ENCODE peak calls at places on chromosome X, in five cellular contexts. F, Q, P, R and H are unnamed samples.

GRCh38 chrX:49042581-49043219 is 457 bp downstream of the TFE3 start:
- DNase-seq in F (no peak), Q (peak), P (peak), R (no peak), H (no peak)

GRCh38 chrX:22652596-22652995 is 347.2 kb upstream of the DDX53 start:
- DNase-seq in F (no peak), Q (no peak), P (no peak), R (peak), H (no peak)

GRCh38 chrX:45485682-45486081 is 285.0 kb upstream of the DIPK2B start:
- DNase-seq in F (no peak), Q (no peak), P (no peak), R (no peak), H (no peak)

GRCh38 chrX:68369559-68369958 is 63.7 kb downstream of the OPHN1 start:
- DNase-seq in F (no peak), Q (no peak), P (no peak), R (no peak), H (no peak)

GRCh38 chrX:84441143-84441542 is 61.1 kb downstream of the HDX start:
- DNase-seq in F (no peak), Q (no peak), P (no peak), R (no peak), H (no peak)

GRCh38 chrX:69319376-69319775 is 154.1 kb upstream of the PJA1 start:
- DNase-seq in F (no peak), Q (no peak), P (no peak), R (no peak), H (no peak)

GRCh38 chrX:56802428-56802827 is 73.4 kb downstream of the NBDY start:
- DNase-seq in F (no peak), Q (no peak), P (no peak), R (no peak), H (no peak)

GRCh38 chrX:115449742-115450141 is 111.2 kb upstream of the PLS3 start:
- DNase-seq in F (peak), Q (peak), P (peak), R (no peak), H (peak)

GRCh38 chrX:150575415-150575814 is 7.0 kb downstream of the MTM1 start:
- DNase-seq in F (no peak), Q (no peak), P (no peak), R (no peak), H (no peak)

GRCh38 chrX:51860679-51861078 is 32.7 kb upstream of the MAGED1 start:
- DNase-seq in F (no peak), Q (peak), P (no peak), R (peak), H (peak)

GRCh38 chrX:25020391-25021131 is 4.8 kb upstream of the ARX start:
- DNase-seq in F (no peak), Q (peak), P (no peak), R (peak), H (peak)

GRCh38 chrX:100995469-100995868 is 26.0 kb downstream of the ARL13A start:
- DNase-seq in F (no peak), Q (no peak), P (no peak), R (no peak), H (no peak)

GRCh38 chrX:42119076-42119475 is 195.7 kb upstream of the CASK start:
- DNase-seq in F (no peak), Q (no peak), P (no peak), R (no peak), H (no peak)

GRCh38 chrX:148995661-148996060 is 495.2 kb downstream of the AFF2 start:
- DNase-seq in F (no peak), Q (no peak), P (no peak), R (no peak), H (no peak)

GRCh38 chrX:134646671-134647070 is 11.6 kb downstream of the PLAC1 start:
- DNase-seq in F (no peak), Q (no peak), P (no peak), R (no peak), H (no peak)

GRCh38 chrX:10111364-10112148 is 45.2 kb upstream of the CLCN4 start:
- DNase-seq in F (no peak), Q (peak), P (no peak), R (no peak), H (peak)

GRCh38 chrX:56219702-56220101 is 12.5 kb upstream of the KLF8 start:
- DNase-seq in F (no peak), Q (no peak), P (no peak), R (peak), H (no peak)

GRCh38 chrX:24153175-24153795 is 3.8 kb downstream of the ZFX start:
- DNase-seq in F (no peak), Q (no peak), P (peak), R (peak), H (no peak)

GRCh38 chrX:51332188-51332942 is at the start of gene NUDT10:
- DNase-seq in F (peak), Q (peak), P (peak), R (peak), H (peak)

GRCh38 chrX:56978172-56978571 is 17.2 kb downstream of the SPIN3 start:
- DNase-seq in F (no peak), Q (no peak), P (no peak), R (peak), H (peak)

GRCh38 chrX:9320940-9321339 is 143.9 kb upstream of the TBL1X start:
- DNase-seq in F (no peak), Q (no peak), P (no peak), R (peak), H (no peak)

GRCh38 chrX:20567108-20567507 is 300.4 kb upstream of the RPS6KA3 start:
- DNase-seq in F (no peak), Q (no peak), P (no peak), R (no peak), H (no peak)

GRCh38 chrX:48697182-48697727 is 721 bp downstream of the SUV39H1 start:
- DNase-seq in F (no peak), Q (no peak), P (no peak), R (no peak), H (no peak)

GRCh38 chrX:124103966-124104365 is 142.5 kb downstream of the STAG2 start:
- DNase-seq in F (no peak), Q (no peak), P (no peak), R (no peak), H (no peak)

GRCh38 chrX:68508799-68509198 is 9.9 kb downstream of the YIPF6 start:
- DNase-seq in F (no peak), Q (no peak), P (no peak), R (peak), H (no peak)

GRCh38 chrX:152259150-152259549 is 120.8 kb upstream of the MAGEA10 start:
- DNase-seq in F (no peak), Q (peak), P (no peak), R (no peak), H (no peak)

GRCh38 chrX:22032084-22032483 is at the start of gene PHEX:
- DNase-seq in F (no peak), Q (no peak), P (no peak), R (no peak), H (no peak)

GRCh38 chrX:42809569-42809968 is 31.6 kb upstream of the PPP1R2C start:
- DNase-seq in F (no peak), Q (no peak), P (no peak), R (peak), H (no peak)

GRCh38 chrX:69149466-69150293 is 15.6 kb downstream of the PJA1 start:
- DNase-seq in F (no peak), Q (no peak), P (no peak), R (peak), H (no peak)

GRCh38 chrX:13029341-13029740 is 15.1 kb downstream of the FAM9C start:
- DNase-seq in F (peak), Q (peak), P (peak), R (no peak), H (peak)

GRCh38 chrX:147884958-147885357 is 26.8 kb upstream of the FMR1 start:
- DNase-seq in F (no peak), Q (no peak), P (no peak), R (no peak), H (no peak)

GRCh38 chrX:110858565-110858964 is 62.9 kb upstream of the CHRDL1 start:
- DNase-seq in F (no peak), Q (no peak), P (no peak), R (no peak), H (no peak)

GRCh38 chrX:30895331-30895730 is 6.3 kb upstream of the TAB3 start:
- DNase-seq in F (no peak), Q (no peak), P (no peak), R (no peak), H (no peak)

GRCh38 chrX:47200385-47201150 is 6.9 kb downstream of the UBA1 start:
- DNase-seq in F (no peak), Q (peak), P (no peak), R (no peak), H (no peak)

GRCh38 chrX:33252306-33252825 is 41.0 kb upstream of the DMD start:
- DNase-seq in F (no peak), Q (no peak), P (no peak), R (no peak), H (no peak)

GRCh38 chrX:10199212-10199611 is 42.4 kb downstream of the CLCN4 start:
- DNase-seq in F (no peak), Q (peak), P (no peak), R (no peak), H (no peak)

GRCh38 chrX:80747832-80748231 is 61.8 kb downstream of the BRWD3 start:
- DNase-seq in F (no peak), Q (no peak), P (no peak), R (no peak), H (no peak)

GRCh38 chrX:13050151-13050550 is 5.7 kb upstream of the FAM9C start:
- DNase-seq in F (no peak), Q (no peak), P (no peak), R (no peak), H (no peak)

GRCh38 chrX:3939967-3940610 is 226.6 kb upstream of the PRKX start:
- DNase-seq in F (no peak), Q (no peak), P (no peak), R (peak), H (no peak)

GRCh38 chrX:15564981-15565579 is 35.7 kb downstream of the ACE2 start:
- DNase-seq in F (peak), Q (peak), P (peak), R (peak), H (peak)

GRCh38 chrX:15563056-15563455 is 37.7 kb downstream of the ACE2 start:
- DNase-seq in F (no peak), Q (no peak), P (no peak), R (no peak), H (no peak)

GRCh38 chrX:15567886-15568616 is 32.7 kb downstream of the ACE2 start:
- DNase-seq in F (no peak), Q (no peak), P (no peak), R (no peak), H (no peak)

GRCh38 chrX:15567267-15567666 is 33.5 kb downstream of the ACE2 start:
- DNase-seq in F (no peak), Q (no peak), P (no peak), R (no peak), H (no peak)

GRCh38 chrX:15566244-15566643 is 34.5 kb downstream of the ACE2 start:
- DNase-seq in F (no peak), Q (no peak), P (no peak), R (no peak), H (no peak)
- H3K27ac ChIP-seq in F (no peak), Q (no peak), P (no peak), R (no peak), H (no peak)

DNA sequence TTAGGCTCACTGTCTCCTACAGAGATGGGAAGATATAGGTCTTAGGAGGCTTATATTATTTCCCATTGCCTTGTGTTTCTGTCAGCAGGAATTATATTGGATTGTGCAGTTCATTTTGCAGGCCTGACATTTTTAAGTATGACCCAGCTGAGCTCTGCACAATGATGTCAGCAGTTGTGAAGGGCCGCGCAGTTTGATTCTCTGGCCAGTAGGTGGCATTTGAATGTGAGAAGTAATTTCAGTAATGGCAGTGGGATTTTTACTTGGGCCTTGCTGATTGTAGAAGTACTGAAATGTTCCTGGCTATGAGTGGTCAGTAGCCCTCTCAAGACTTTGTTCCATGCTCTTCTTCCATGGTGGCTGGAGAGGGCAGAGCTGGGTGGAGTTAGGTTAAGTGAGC is 247.2 kb upstream of the MTMR8 start:
- DNase-seq in F (no peak), Q (no peak), P (no peak), R (peak), H (no peak)
- TF ChIP-seq CTCF in F (no peak), Q (no peak), P (no peak), R (peak), H (no peak)

GRCh38 chrX:72048515-72049455 is 82.9 kb downstream of the RTL5 start:
- DNase-seq in F (no peak), Q (no peak), P (no peak), R (no peak), H (no peak)
- H3K27ac ChIP-seq in F (no peak), Q (no peak), P (no peak), R (no peak), H (no peak)

GRCh38 chrX:6021316-6022091 is 207.2 kb downstream of the NLGN4X start:
- DNase-seq in F (no peak), Q (no peak), P (no peak), R (peak), H (no peak)
- TF ChIP-seq CTCF in F (peak), Q (peak), P (peak), R (peak), H (peak)

GRCh38 chrX:1466971-1467561 is 14.4 kb upstream of the ASMTL start:
- DNase-seq in F (no peak), Q (no peak), P (peak), R (no peak), H (no peak)
- H3K27ac ChIP-seq in F (peak), Q (no peak), P (no peak), R (no peak), H (no peak)

GRCh38 chrX:153968754-153969124 is 2.9 kb downstream of the HCFC1 start:
- DNase-seq in F (no peak), Q (no peak), P (peak), R (peak), H (no peak)
- TF ChIP-seq CTCF in F (no peak), Q (no peak), P (no peak), R (no peak), H (no peak)

GRCh38 chrX:40095588-40096394 is 2.0 kb downstream of the BCOR start:
- DNase-seq in F (peak), Q (peak), P (peak), R (peak), H (peak)
- H3K27ac ChIP-seq in F (peak), Q (peak), P (peak), R (no peak), H (peak)